ENCODE peak calls at places on chromosome 18, in four cellular contexts. G is ascending aorta, M is GM23248, I is pancreas. C is an unnamed sample. For H3K27me3 and H3K9me3, the result is how much of the 10 kb centered on the place peaks cover.

GRCh38 chr18:22710628-22711380 is 222.3 kb upstream of the RBBP8 start:
- DNase-seq in G (peak), M (peak), I (peak), C (no peak)

GRCh38 chr18:574456-575228 is 5.5 kb upstream of the CETN1 start:
- DNase-seq in G (no peak), M (no peak), I (no peak), C (no peak)

GRCh38 chr18:61502472-61502871 is 169.2 kb downstream of the CDH20 start:
- DNase-seq in G (no peak), M (peak), I (no peak), C (no peak)

GRCh38 chr18:28176933-28177827 is at the start of gene CDH2:
- DNase-seq in G (no peak), M (peak), I (peak), C (no peak)

GRCh38 chr18:61606759-61607158 is 273.5 kb downstream of the CDH20 start:
- DNase-seq in G (no peak), M (peak), I (peak), C (no peak)

GRCh38 chr18:56789004-56789888 is 138.1 kb downstream of the WDR7 start:
- DNase-seq in G (no peak), M (peak), I (no peak), C (no peak)

GRCh38 chr18:25639601-25640000 is 287.6 kb upstream of the ZNF521 start:
- DNase-seq in G (no peak), M (no peak), I (no peak), C (no peak)

GRCh38 chr18:60892441-60892840 is 440.8 kb upstream of the CDH20 start:
- DNase-seq in G (no peak), M (peak), I (no peak), C (no peak)

GRCh38 chr18:50879302-50880107 is 587 bp downstream of the ME2 start:
- DNase-seq in G (no peak), M (peak), I (peak), C (no peak)

GRCh38 chr18:78561757-78562445 is 417.7 kb upstream of the SALL3 start:
- DNase-seq in G (no peak), M (no peak), I (no peak), C (no peak)

GRCh38 chr18:51098082-51098481 is 68.1 kb downstream of the SMAD4 start:
- DNase-seq in G (no peak), M (no peak), I (no peak), C (no peak)

GRCh38 chr18:77114564-77115391 is 17.8 kb downstream of the MBP start:
- DNase-seq in G (peak), M (peak), I (peak), C (peak)

GRCh38 chr18:23538870-23539269 is 35.6 kb downstream of the RMC1 start:
- DNase-seq in G (no peak), M (no peak), I (no peak), C (no peak)

GRCh38 chr18:25033747-25034471 is 318.1 kb downstream of the ZNF521 start:
- DNase-seq in G (no peak), M (no peak), I (no peak), C (no peak)

GRCh38 chr18:5296706-5297320 is 1.3 kb upstream of the ZBTB14 start:
- DNase-seq in G (peak), M (peak), I (peak), C (peak)

GRCh38 chr18:68560128-68560527 is 154.8 kb downstream of the TMX3 start:
- DNase-seq in G (no peak), M (no peak), I (no peak), C (no peak)

GRCh38 chr18:28511421-28511821 is 334.5 kb upstream of the CDH2 start:
- DNase-seq in G (no peak), M (peak), I (no peak), C (no peak)

GRCh38 chr18:49321800-49322461 is 138.5 kb downstream of the DYM start:
- DNase-seq in G (no peak), M (peak), I (no peak), C (no peak)

GRCh38 chr18:13183790-13184189 is 34.8 kb upstream of the LDLRAD4 start:
- DNase-seq in G (no peak), M (no peak), I (no peak), C (no peak)

GRCh38 chr18:80183273-80184050 is 63.9 kb downstream of the PARD6G start:
- DNase-seq in G (no peak), M (no peak), I (no peak), C (no peak)

GRCh38 chr18:80184243-80184772 is 63.0 kb downstream of the PARD6G start:
- DNase-seq in G (no peak), M (no peak), I (no peak), C (no peak)

GRCh38 chr18:80182855-80183254 is 64.5 kb downstream of the PARD6G start:
- DNase-seq in G (no peak), M (no peak), I (no peak), C (no peak)

GRCh38 chr18:80187956-80188642 is 59.2 kb downstream of the PARD6G start:
- DNase-seq in G (no peak), M (no peak), I (no peak), C (no peak)

DNA sequence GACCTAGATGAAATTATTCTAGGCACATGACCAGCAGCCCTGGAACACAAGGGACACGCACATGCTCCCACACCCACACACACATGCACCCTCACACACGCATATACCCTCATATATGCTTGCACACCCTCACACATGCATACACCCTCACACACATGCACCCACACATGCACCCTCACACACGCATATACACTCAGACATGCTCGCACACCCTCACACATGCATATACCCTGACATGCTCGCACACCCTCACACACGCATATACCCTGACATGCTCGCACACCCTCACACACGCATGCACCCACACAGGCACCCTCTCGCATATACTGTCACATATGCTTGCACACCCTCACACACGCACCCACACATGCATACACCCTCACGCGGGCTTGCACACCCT is 61.8 kb downstream of the PARD6G start:
- DNase-seq in G (no peak), M (no peak), I (no peak), C (no peak)
- H3K27me3 ChIP-seq in G (under half), M (under half), I (under half), C (under half)

GRCh38 chr18:2955966-2956521 is 56.9 kb downstream of the LPIN2 start:
- DNase-seq in G (no peak), M (peak), I (no peak), C (no peak)
- H3K4me3 ChIP-seq in G (no peak), M (peak), I (no peak), C (no peak)

GRCh38 chr18:7300971-7301553 is 70.2 kb downstream of the LRRC30 start:
- DNase-seq in G (no peak), M (no peak), I (no peak), C (no peak)
- H3K9me3 ChIP-seq in G (under half), M (under half), I (under half), C (under half)

GRCh38 chr18:48111547-48111946 is 181.1 kb upstream of the SMAD2 start:
- DNase-seq in G (no peak), M (no peak), I (no peak), C (no peak)
- H3K27me3 ChIP-seq in G (under half), M (under half), I (under half), C (under half)